ENCODE peak calls at places on chromosomes 12 and 14, in five cellular contexts. R, O, S, J and Q are unnamed samples.

GRCh38 chr12:53551889-53552291 is 44.6 kb upstream of the NPFF start:
- DNase-seq in J (no peak), O (no peak), S (no peak), R (no peak), Q (no peak)

GRCh38 chr12:106769078-106769477 is 5.4 kb upstream of the RIC8B start:
- DNase-seq in S (no peak), O (no peak), R (no peak), J (no peak), Q (no peak)

GRCh38 chr12:123099556-123100192 is 51.2 kb downstream of the PITPNM2 start:
- DNase-seq in R (no peak), O (no peak), S (no peak), J (no peak), Q (no peak)

GRCh38 chr12:111448266-111448830 is 42.6 kb downstream of the SH2B3 start:
- DNase-seq in O (no peak), R (no peak), J (no peak), S (peak), Q (no peak)

GRCh38 chr14:44941591-44941990 is 20.2 kb downstream of the KLHL28 start:
- DNase-seq in R (no peak), S (no peak), J (no peak), O (no peak), Q (no peak)

GRCh38 chr12:81450920-81451739 is 308.0 kb downstream of the PPFIA2 start:
- DNase-seq in O (peak), S (peak), J (no peak), R (no peak), Q (peak)

GRCh38 chr14:76077340-76077739 is 74.4 kb upstream of the GPATCH2L start:
- DNase-seq in R (no peak), S (no peak), O (no peak), J (no peak), Q (no peak)

GRCh38 chr12:54046809-54047159 is 6.9 kb upstream of the HOXC4 start:
- DNase-seq in O (no peak), S (no peak), J (no peak), R (no peak), Q (no peak)

GRCh38 chr12:91556909-91557308 is 374.3 kb upstream of the DCN start:
- DNase-seq in J (no peak), R (no peak), S (no peak), O (no peak), Q (no peak)

GRCh38 chr14:63745858-63746425 is 18.1 kb upstream of the SGPP1 start:
- DNase-seq in R (no peak), O (no peak), J (peak), S (peak), Q (no peak)

GRCh38 chr14:83975435-83976222 is 1554.3 kb upstream of the FLRT2 start:
- DNase-seq in S (peak), R (no peak), O (no peak), J (no peak), Q (no peak)

GRCh38 chr14:35279369-35279768 is 12.8 kb upstream of the PSMA6 start:
- DNase-seq in J (no peak), S (no peak), R (no peak), O (no peak), Q (no peak)

GRCh38 chr12:12881495-12881894 is 9.9 kb upstream of the GPRC5A start:
- DNase-seq in R (no peak), J (no peak), S (no peak), O (no peak), Q (peak)

GRCh38 chr12:27901959-27902358 is 70.6 kb downstream of the PTHLH start:
- DNase-seq in S (no peak), J (no peak), R (no peak), O (no peak), Q (no peak)

GRCh38 chr12:132202929-132203721 is 58.9 kb downstream of the NOC4L start:
- DNase-seq in S (no peak), O (no peak), R (no peak), J (no peak), Q (no peak)

GRCh38 chr12:32847287-32847686 is 49.3 kb downstream of the PKP2 start:
- DNase-seq in S (no peak), O (no peak), J (no peak), R (no peak), Q (no peak)

GRCh38 chr14:87712386-87713113 is 280.4 kb downstream of the GALC start:
- DNase-seq in R (no peak), S (no peak), J (no peak), O (no peak), Q (no peak)

GRCh38 chr12:28023156-28023887 is 50.8 kb upstream of the PTHLH start:
- DNase-seq in J (no peak), R (no peak), S (no peak), O (no peak), Q (peak)

GRCh38 chr14:91585856-91586255 is 75.7 kb upstream of the PPP4R3A start:
- DNase-seq in J (no peak), R (no peak), S (no peak), O (no peak), Q (no peak)

GRCh38 chr12:22543246-22544037 is 900 bp downstream of the C2CD5 start:
- DNase-seq in O (peak), J (peak), R (peak), S (peak), Q (no peak)

GRCh38 chr14:97713023-97713422 is 915.8 kb downstream of the VRK1 start:
- DNase-seq in S (no peak), R (no peak), O (no peak), J (no peak), Q (no peak)

GRCh38 chr14:38291681-38292459 is 36.0 kb upstream of the CLEC14A start:
- DNase-seq in R (no peak), O (no peak), J (no peak), S (no peak), Q (no peak)

GRCh38 chr12:108047130-108047550 is 81.9 kb upstream of the WSCD2 start:
- DNase-seq in R (no peak), J (no peak), O (no peak), S (no peak), Q (no peak)

GRCh38 chr12:104058796-104059195 is 5.5 kb upstream of the HCFC2 start:
- DNase-seq in J (no peak), R (no peak), S (no peak), O (no peak), Q (no peak)

GRCh38 chr14:104751539-104752337 is 1.2 kb upstream of the SIVA1 start:
- DNase-seq in R (no peak), S (no peak), J (no peak), O (peak), Q (no peak)

GRCh38 chr12:13959131-13959734 is 22.2 kb downstream of the GRIN2B start:
- DNase-seq in R (no peak), S (no peak), J (no peak), O (no peak), Q (no peak)

GRCh38 chr14:60233251-60233650 is 15.8 kb upstream of the PPM1A start:
- DNase-seq in J (no peak), S (no peak), O (no peak), R (no peak), Q (no peak)

GRCh38 chr14:76936483-76936882 is 92.0 kb downstream of the IRF2BPL start:
- DNase-seq in S (peak), R (no peak), O (no peak), J (no peak), Q (no peak)

GRCh38 chr14:90893510-90893909 is 77.3 kb upstream of the TTC7B start:
- DNase-seq in O (no peak), J (no peak), S (no peak), R (no peak), Q (no peak)

GRCh38 chr12:29026419-29026818 is 122.7 kb upstream of the FAR2 start:
- DNase-seq in J (no peak), O (no peak), R (no peak), S (no peak), Q (no peak)

GRCh38 chr12:93022603-93023340 is 93.7 kb upstream of the EEA1 start:
- DNase-seq in O (no peak), R (no peak), S (no peak), J (no peak), Q (no peak)

GRCh38 chr14:94689218-94689984 is 77.2 kb downstream of the SERPINA3 start:
- DNase-seq in J (no peak), O (peak), S (peak), R (peak), Q (peak)

GRCh38 chr12:64759035-64759894 is at the start of gene GNS:
- DNase-seq in J (peak), R (peak), O (peak), S (peak), Q (peak)

DNA sequence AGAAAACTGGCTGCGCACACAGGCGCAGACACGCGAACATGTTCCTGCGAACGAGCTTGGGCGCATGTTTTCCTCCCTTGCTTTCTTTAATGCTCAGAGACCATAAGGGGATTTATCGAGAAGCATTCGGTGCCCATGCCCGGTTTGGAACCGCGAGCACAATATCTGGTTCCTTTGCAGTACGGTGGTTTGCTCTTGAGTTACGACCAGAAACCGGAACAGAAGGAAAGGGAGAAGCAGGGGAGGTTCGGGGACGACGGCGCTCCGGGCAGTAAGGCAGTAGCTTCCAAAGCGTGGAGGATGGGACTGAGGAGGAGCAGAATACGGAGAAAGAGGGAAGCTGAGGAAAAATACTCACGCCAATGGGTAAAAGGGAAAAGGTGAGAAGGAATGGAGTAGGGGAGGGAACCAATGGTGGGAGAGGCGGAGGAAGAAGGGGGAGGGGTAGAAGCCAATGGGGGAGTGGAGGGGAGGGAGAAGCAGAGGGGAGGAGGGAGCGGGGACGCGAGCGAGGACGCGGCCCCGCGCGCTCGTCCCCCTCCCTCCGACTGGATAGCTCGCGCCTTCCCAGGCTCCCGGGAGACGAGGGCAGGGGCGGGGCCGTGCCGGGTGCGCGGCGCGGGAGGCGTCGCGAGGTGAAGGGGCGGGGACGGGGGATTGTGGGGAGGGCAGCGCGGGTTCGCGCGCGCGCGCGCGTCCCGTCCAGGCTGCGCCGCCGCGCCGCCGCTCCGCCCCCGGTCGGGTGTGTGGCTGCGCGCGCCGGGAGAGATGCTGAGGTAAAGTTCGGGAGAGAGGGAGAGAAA is 625 bp upstream of the ARHGAP5 start:
- DNase-seq in S (peak), J (peak), O (peak), R (peak), Q (peak)
- TF ChIP-seq POLR2A in S (peak), J (no peak), O (peak), R (peak), Q (no peak)

DNA sequence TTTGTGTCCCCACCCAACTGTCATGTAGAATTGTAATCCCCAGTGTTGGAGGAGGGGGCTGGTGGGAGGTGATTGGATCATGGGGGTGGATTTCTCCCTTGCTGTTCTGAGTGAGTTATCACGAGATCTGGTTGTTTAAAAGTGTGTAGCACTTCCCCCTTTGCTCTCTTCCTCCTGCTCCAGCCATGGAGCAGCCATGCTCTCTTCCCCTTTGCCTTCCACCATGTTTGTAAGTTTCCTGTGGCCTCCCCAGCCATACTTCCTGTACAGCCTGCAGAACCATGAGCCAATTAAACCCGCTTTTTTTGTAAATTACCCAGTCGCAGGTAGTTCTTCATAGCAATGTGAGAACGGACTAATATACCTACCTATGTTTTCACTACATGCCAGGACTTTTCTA is 2.6 kb upstream of the POC1B start:
- DNase-seq in J (no peak), S (no peak), R (no peak), O (no peak), Q (no peak)
- TF ChIP-seq POLR2A in J (no peak), S (no peak), R (no peak), O (no peak), Q (no peak)

DNA sequence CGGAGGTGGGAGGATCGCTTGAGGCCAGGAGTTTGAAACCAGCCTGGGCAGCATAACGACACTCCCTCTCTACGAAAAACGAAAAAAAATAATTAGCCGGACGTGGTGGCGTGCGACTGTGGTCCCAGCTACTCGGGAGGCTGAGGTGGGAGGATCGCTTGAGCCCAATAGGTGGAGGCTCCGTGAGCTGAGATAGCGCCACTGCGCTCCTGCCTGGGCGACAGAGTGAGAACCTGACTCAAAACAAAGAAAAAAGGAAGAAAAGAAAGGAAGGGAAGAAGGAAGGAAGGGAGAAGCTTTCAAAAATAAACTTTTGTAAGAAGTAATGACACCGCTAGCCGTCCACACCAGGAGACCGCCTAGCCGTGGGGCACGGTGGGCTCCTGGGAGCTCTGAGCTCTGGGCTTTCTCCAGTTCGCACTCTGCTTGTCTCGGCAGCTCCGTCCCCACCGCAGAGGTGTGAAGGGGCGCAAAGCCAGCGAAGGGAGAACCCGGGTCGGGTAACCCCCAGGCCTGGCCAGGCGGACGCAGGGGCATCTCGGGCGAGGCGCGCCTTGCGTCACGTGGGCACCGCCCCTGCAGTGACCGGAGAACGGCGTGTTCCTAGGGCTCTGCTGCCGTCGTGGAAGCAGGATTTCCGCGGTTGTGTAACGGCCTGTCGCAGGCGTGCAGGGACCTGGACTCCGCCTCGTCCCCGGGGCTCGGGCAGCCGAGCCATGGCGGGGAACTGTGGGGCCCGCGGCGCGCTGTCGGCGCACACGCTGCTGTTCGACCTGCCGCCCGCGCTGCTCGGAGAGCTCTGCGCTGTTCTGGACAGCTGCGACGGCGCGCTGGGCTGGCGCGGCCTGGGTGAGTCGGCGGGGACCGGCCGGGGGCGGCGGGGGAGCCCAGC is at the start of gene IRAK3:
- DNase-seq in R (peak), O (no peak), S (peak), J (no peak), Q (no peak)
- TF ChIP-seq POLR2A in R (peak), O (no peak), S (peak), J (peak), Q (no peak)

DNA sequence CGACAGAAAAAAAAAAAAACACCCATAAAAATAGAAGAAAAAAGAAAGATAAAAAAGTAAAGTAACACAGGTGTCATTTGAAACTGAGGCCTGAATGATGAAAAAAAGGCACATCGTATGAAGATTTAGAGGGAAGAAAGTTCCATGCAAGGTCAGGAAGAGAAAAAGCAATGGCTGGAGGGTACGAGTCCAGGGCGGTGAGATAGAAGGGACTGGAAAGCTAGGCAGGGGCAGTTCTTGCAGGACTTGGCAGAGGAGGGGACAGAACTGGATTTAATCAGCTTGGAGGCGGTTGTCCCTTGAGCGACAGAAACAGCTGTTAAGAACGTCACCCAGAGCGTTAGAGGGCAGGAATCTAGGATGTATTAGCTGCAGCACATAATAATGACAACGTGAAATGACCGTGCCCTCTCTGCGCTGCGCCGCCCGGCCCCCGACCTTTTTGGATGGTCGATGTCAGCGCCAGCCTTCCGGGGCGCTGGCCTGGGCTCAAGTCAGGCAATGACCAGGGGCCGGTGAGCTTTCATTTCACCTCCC is 559 bp upstream of the TMEM120B start:
- DNase-seq in S (peak), O (no peak), R (peak), J (no peak), Q (no peak)
- TF ChIP-seq POLR2A in S (no peak), O (no peak), R (no peak), J (no peak), Q (no peak)

GRCh38 chr14:21070083-21070609 is at the start of gene ARHGEF40:
- DNase-seq in R (no peak), S (peak), O (peak), J (no peak), Q (peak)
- TF ChIP-seq POLR2A in R (no peak), S (peak), O (no peak), J (no peak), Q (peak)

GRCh38 chr14:99413972-99414371 is 66.7 kb downstream of the SETD3 start:
- DNase-seq in R (no peak), J (no peak), S (no peak), O (no peak), Q (no peak)

GRCh38 chr14:99416909-99417308 is 63.8 kb downstream of the SETD3 start:
- DNase-seq in O (no peak), S (no peak), R (no peak), J (no peak), Q (no peak)

GRCh38 chr14:99413172-99413571 is 67.5 kb downstream of the SETD3 start:
- DNase-seq in S (no peak), R (no peak), O (no peak), J (no peak), Q (no peak)

GRCh38 chr14:99418217-99418616 is 62.4 kb downstream of the SETD3 start:
- DNase-seq in R (no peak), J (no peak), S (no peak), O (no peak), Q (no peak)

GRCh38 chr14:99415496-99416281 is 65.0 kb downstream of the SETD3 start:
- DNase-seq in R (peak), J (peak), O (peak), S (peak), Q (peak)
- TF ChIP-seq POLR2A in R (no peak), J (no peak), O (no peak), S (no peak), Q (no peak)

GRCh38 chr14:24431569-24432258 is 2.0 kb downstream of the KHNYN start:
- DNase-seq in R (peak), O (peak), J (peak), S (peak), Q (peak)

GRCh38 chr14:24430682-24431568 is 1.2 kb downstream of the KHNYN start:
- DNase-seq in O (peak), S (peak), R (no peak), J (no peak), Q (no peak)

GRCh38 chr14:24428628-24429394 is 657 bp downstream of the CBLN3 start:
- DNase-seq in R (no peak), J (no peak), S (peak), O (no peak), Q (no peak)

GRCh38 chr14:24429395-24430142 is at the start of the genes CBLN3 and KHNYN:
- DNase-seq in J (no peak), S (peak), O (peak), R (peak), Q (peak)

DNA sequence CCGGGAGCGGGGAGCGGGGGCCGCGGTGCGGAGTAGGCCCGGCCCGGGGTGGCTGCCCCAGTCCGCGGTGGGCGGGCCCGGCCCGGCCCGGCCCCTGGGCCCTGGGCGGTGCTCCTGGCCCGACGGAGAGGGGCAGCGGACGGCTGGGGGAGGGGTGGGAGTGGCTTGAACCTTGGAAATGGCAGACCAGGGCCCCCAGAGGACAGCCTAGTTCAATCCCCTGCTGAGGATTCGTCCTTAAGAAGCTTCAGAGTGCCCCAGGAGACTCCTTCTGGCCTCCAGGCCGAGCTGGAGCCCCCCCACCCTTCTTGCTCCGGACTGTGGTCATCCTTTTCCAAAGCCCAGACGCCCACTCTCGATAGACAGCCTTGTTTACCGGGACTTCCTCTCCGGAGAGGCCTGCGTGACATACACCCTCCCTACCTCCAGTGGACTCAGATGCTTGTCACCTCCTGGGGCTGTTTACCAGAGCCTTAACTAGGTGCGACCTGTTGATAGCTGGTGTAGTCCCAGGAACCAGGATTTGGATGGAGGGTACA is 458 bp downstream of the KHNYN start:
- DNase-seq in R (peak), O (no peak), J (no peak), S (peak), Q (peak)
- TF ChIP-seq POLR2A in R (no peak), O (no peak), J (no peak), S (no peak), Q (no peak)